ENCODE peak calls at places on chromosomes 6 and 20, in ten cellular contexts. D is amniotic stem cell; K is EH; C is SHP77; U is NCI-H345; P is stimulated activated CD4-positive, alpha-beta T cell treated with anti-CD3 and anti-CD28 coated beads, Interleukin-12 subunit alpha, Interleukin-12 subunit beta, amount 100 ng/mL, for 48 hours; G is body of pancreas; M is GF-D8; T is aorta; O is iPS-NIHi11. V is an unnamed sample.

GRCh38 chr6:40852667-40853383 is 186.2 kb downstream of the UNC5CL start:
- DNase-seq in D (no peak), K (peak; percentile 48), C (no peak), U (no peak), P (peak; percentile 24), G (no peak), M (no peak), T (no peak), O (peak; percentile 61), V (no peak)

GRCh38 chr6:142225115-142225514 is 76.7 kb upstream of the ADGRG6 start:
- DNase-seq in D (no peak), K (no peak), C (no peak), U (no peak), P (no peak), G (no peak), M (no peak), T (no peak), O (no peak), V (no peak)

GRCh38 chr6:16688984-16689636 is 72.2 kb downstream of the ATXN1 start:
- DNase-seq in D (peak; percentile 70), K (peak; percentile 86), C (no peak), U (no peak), P (no peak), G (no peak), M (no peak), T (no peak), O (no peak), V (no peak)

GRCh38 chr6:147390909-147391536 is 117.5 kb upstream of the SAMD5 start:
- DNase-seq in D (no peak), K (peak; percentile 47), C (peak; percentile 16), U (no peak), P (no peak), G (no peak), M (no peak), T (no peak), O (no peak), V (no peak)

GRCh38 chr6:30359276-30359675 is 14.3 kb downstream of the RPP21 start:
- DNase-seq in D (no peak), K (no peak), C (no peak), U (no peak), P (no peak), G (no peak), M (no peak), T (no peak), O (no peak), V (no peak)

GRCh38 chr6:132483779-132484679 is 28.9 kb downstream of the STX7 start:
- DNase-seq in D (peak; percentile 44), K (peak; percentile 78), C (peak; percentile 53), U (peak; percentile 60), P (peak; percentile 47), G (peak; percentile 40), M (peak; percentile 14), T (no peak), O (peak; percentile 57), V (peak; percentile 35)

GRCh38 chr20:49697071-49697470 is 16.6 kb downstream of the B4GALT5 start:
- DNase-seq in D (no peak), K (no peak), C (peak; percentile 51), U (peak; percentile 15), P (no peak), G (peak; percentile 65), M (no peak), T (no peak), O (no peak), V (no peak)

GRCh38 chr6:37155394-37156312 is 14.3 kb upstream of the PIM1 start:
- DNase-seq in D (no peak), K (no peak), C (no peak), U (no peak), P (peak; percentile 53), G (no peak), M (no peak), T (no peak), O (peak; percentile 4), V (peak; percentile 23)

GRCh38 chr6:7528565-7528964 is 12.9 kb upstream of the DSP start:
- DNase-seq in D (peak; percentile 63), K (peak; percentile 92), C (no peak), U (no peak), P (no peak), G (no peak), M (no peak), T (no peak), O (no peak), V (no peak)